ENCODE peak calls at places on chromosomes 5 and 9, in five cellular contexts. L is CD4-positive, alpha-beta memory T cell; O is neural progenitor cell; S is stomach; Q is foreskin keratinocyte. R is an unnamed sample.

GRCh38 chr9:93136011-93136440 is 2.0 kb upstream of the NINJ1 start:
- DNase-seq in L (no peak), O (no peak), S (no peak), Q (no peak), R (no peak)

GRCh38 chr5:61200582-61201155 is 38.4 kb upstream of the SMIM15 start:
- DNase-seq in S (no peak), O (no peak), Q (no peak), L (no peak), R (no peak)

GRCh38 chr9:73133042-73133651 is 18.5 kb upstream of the ANXA1 start:
- DNase-seq in S (no peak), L (no peak), Q (no peak), O (no peak), R (no peak)

GRCh38 chr5:142621227-142621626 is 64.7 kb downstream of the FGF1 start:
- DNase-seq in Q (peak; percentile 68), L (no peak), O (no peak), S (no peak), R (no peak)

GRCh38 chr9:121992571-121993212 is 100.4 kb downstream of the TTLL11 start:
- DNase-seq in L (peak; percentile 41), S (peak; percentile 67), Q (peak; percentile 58), O (peak; percentile 91), R (peak; percentile 61)

GRCh38 chr5:142206801-142207200 is 98.2 kb downstream of the NDFIP1 start:
- DNase-seq in O (no peak), S (no peak), L (no peak), Q (no peak), R (no peak)

GRCh38 chr5:126732716-126733115 is 44.2 kb upstream of the LMNB1 start:
- DNase-seq in O (no peak), Q (no peak), S (no peak), L (no peak), R (no peak)

GRCh38 chr9:74935008-74935407 is 17.7 kb downstream of the C9orf40 start:
- DNase-seq in Q (no peak), L (no peak), S (no peak), O (no peak), R (no peak)

GRCh38 chr9:113350937-113351336 is 1.6 kb downstream of the BSPRY start:
- DNase-seq in L (no peak), S (no peak), O (no peak), Q (no peak), R (no peak)

GRCh38 chr5:56037531-56038010 is 42.8 kb upstream of the IL6ST start:
- DNase-seq in O (no peak), S (no peak), Q (no peak), L (no peak), R (no peak)

GRCh38 chr5:54930736-54931135 is 54.7 kb downstream of the ESM1 start:
- DNase-seq in Q (no peak), L (no peak), O (no peak), S (no peak), R (no peak)

GRCh38 chr9:128575469-128575868 is 23.1 kb downstream of the SPTAN1 start:
- DNase-seq in S (no peak), L (no peak), Q (no peak), O (no peak), R (no peak)

GRCh38 chr9:100108572-100108971 is 9.5 kb downstream of the INVS start:
- DNase-seq in S (no peak), O (no peak), Q (no peak), L (no peak), R (no peak)

GRCh38 chr9:112380771-112381181 is 868 bp downstream of the HSDL2 start:
- DNase-seq in L (peak; percentile 6), O (no peak), Q (peak; percentile 52), S (no peak), R (no peak)

GRCh38 chr5:69467442-69468225 is 25.0 kb upstream of the OCLN start:
- DNase-seq in O (no peak), S (no peak), L (no peak), Q (no peak), R (no peak)

GRCh38 chr5:124996764-124997077 is 250.3 kb upstream of the ZNF608 start:
- DNase-seq in Q (no peak), S (no peak), O (peak; percentile 85), L (no peak), R (no peak)

GRCh38 chr9:10268500-10269485 is 344.0 kb downstream of the PTPRD start:
- DNase-seq in O (peak; percentile 72), L (no peak), S (peak; percentile 53), Q (peak; percentile 73), R (no peak)

GRCh38 chr9:471320-471719 is 256.7 kb downstream of the DOCK8 start:
- DNase-seq in L (no peak), S (no peak), O (no peak), Q (no peak), R (no peak)

GRCh38 chr5:80109549-80110478 is 74.7 kb downstream of the THBS4 start:
- DNase-seq in O (peak; percentile 44), S (no peak), L (no peak), Q (no peak), R (no peak)

GRCh38 chr9:106023455-106023854 is 329.1 kb downstream of the TMEM38B start:
- DNase-seq in L (no peak), O (no peak), S (no peak), Q (no peak), R (no peak)

GRCh38 chr5:36889264-36889663 is 12.7 kb downstream of the NIPBL start:
- DNase-seq in L (no peak), O (no peak), Q (no peak), S (no peak), R (no peak)

GRCh38 chr5:88785396-88786216 is 97.4 kb downstream of the MEF2C start:
- DNase-seq in Q (peak; percentile 96), O (peak; percentile 9), L (no peak), S (no peak), R (no peak)

GRCh38 chr9:12702160-12702758 is 9.1 kb downstream of the TYRP1 start:
- DNase-seq in Q (peak; percentile 23), S (no peak), L (no peak), O (peak; percentile 80), R (no peak)

GRCh38 chr5:65811004-65811403 is 89.0 kb downstream of the NLN start:
- DNase-seq in Q (peak; percentile 52), S (no peak), L (no peak), O (no peak), R (no peak)

GRCh38 chr5:74310967-74311930 is 329.3 kb downstream of the ENC1 start:
- DNase-seq in S (no peak), Q (no peak), O (no peak), L (no peak), R (no peak)

GRCh38 chr5:158435161-158435616 is 576.2 kb upstream of the CLINT1 start:
- DNase-seq in L (peak; percentile 14), O (no peak), S (no peak), Q (peak; percentile 55), R (no peak)

GRCh38 chr9:133568186-133568585 is 33.7 kb downstream of the ADAMTSL2 start:
- DNase-seq in S (no peak), Q (no peak), O (no peak), L (no peak), R (no peak)

GRCh38 chr5:81751836-81752643 is 1.1 kb upstream of the SSBP2 start:
- DNase-seq in L (peak; percentile 8), Q (peak; percentile 22), S (peak; percentile 30), O (peak; percentile 75), R (no peak)
- H3K4me1 ChIP-seq in L (peaks cover 20% of the 10 kb centered on the region), Q (peaks cover 22% of the 10 kb centered on the region), S (peaks cover 56% of the 10 kb centered on the region), O (peaks cover 75% of the 10 kb centered on the region), R (peaks cover 17% of the 10 kb centered on the region)

GRCh38 chr5:4018007-4018406 is 422.4 kb downstream of the IRX1 start:
- DNase-seq in O (no peak), L (no peak), Q (no peak), S (no peak), R (no peak)
- H3K4me1 ChIP-seq in O (peaks cover 10% of the 10 kb centered on the region), L (no peaks in the 10 kb centered on the region), Q (peaks cover 9% of the 10 kb centered on the region), S (peaks cover 16% of the 10 kb centered on the region), R (no peaks in the 10 kb centered on the region)

DNA sequence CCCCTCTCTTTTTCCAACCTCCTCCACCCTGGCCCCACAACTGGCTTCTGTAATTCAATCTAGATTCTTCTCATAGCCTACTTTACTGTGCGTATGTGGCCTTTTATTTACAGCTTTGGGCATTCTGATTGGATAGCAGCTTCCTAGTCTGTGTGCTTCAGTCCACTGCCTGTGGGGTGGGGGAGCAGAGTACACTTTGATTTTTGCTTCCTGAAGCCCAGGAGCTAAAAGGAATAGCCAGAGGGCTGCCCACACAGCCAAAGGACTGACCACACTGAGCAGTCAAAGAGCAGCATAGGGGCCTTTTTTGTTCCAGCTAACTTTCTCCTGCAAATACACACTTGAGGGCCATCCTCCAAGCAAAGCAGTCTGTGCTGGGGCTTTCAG is 30.5 kb downstream of the RUSC2 start:
- DNase-seq in S (no peak), O (no peak), Q (no peak), L (no peak), R (no peak)
- H3K4me1 ChIP-seq in S (peaks cover 85% of the 10 kb centered on the region), O (peaks cover 35% of the 10 kb centered on the region), Q (peaks cover 42% of the 10 kb centered on the region), L (no peaks in the 10 kb centered on the region), R (no peaks in the 10 kb centered on the region)

GRCh38 chr9:137273616-137274320 is 3.8 kb upstream of the TOR4A start:
- DNase-seq in Q (peak; percentile 61), O (no peak), S (peak; percentile 60), L (no peak), R (no peak)
- H3K4me1 ChIP-seq in Q (peaks cover 6% of the 10 kb centered on the region), O (peaks cover 21% of the 10 kb centered on the region), S (peaks cover 97% of the 10 kb centered on the region), L (peaks cover 22% of the 10 kb centered on the region), R (peaks cover 38% of the 10 kb centered on the region)

GRCh38 chr5:139698461-139699146 is 50.5 kb downstream of the CXXC5 start:
- DNase-seq in L (no peak), Q (no peak), S (peak; percentile 87), O (peak; percentile 91), R (peak; percentile 25)

GRCh38 chr5:139695183-139695573 is 47.0 kb downstream of the CXXC5 start:
- DNase-seq in O (no peak), Q (no peak), S (no peak), L (no peak), R (no peak)

GRCh38 chr5:139694556-139695182 is 46.5 kb downstream of the CXXC5 start:
- DNase-seq in L (no peak), Q (no peak), S (no peak), O (no peak), R (no peak)

GRCh38 chr5:139696894-139697658 is 48.9 kb downstream of the CXXC5 start:
- DNase-seq in Q (no peak), O (peak; percentile 76), S (peak; percentile 63), L (no peak), R (no peak)

GRCh38 chr5:139696167-139696893 is 48.2 kb downstream of the CXXC5 start:
- DNase-seq in O (no peak), L (no peak), S (no peak), Q (no peak), R (no peak)
- H3K4me1 ChIP-seq in O (peaks cover 50% of the 10 kb centered on the region), L (peaks cover 8% of the 10 kb centered on the region), S (peaks cover 63% of the 10 kb centered on the region), Q (no peaks in the 10 kb centered on the region), R (peaks cover 30% of the 10 kb centered on the region)

DNA sequence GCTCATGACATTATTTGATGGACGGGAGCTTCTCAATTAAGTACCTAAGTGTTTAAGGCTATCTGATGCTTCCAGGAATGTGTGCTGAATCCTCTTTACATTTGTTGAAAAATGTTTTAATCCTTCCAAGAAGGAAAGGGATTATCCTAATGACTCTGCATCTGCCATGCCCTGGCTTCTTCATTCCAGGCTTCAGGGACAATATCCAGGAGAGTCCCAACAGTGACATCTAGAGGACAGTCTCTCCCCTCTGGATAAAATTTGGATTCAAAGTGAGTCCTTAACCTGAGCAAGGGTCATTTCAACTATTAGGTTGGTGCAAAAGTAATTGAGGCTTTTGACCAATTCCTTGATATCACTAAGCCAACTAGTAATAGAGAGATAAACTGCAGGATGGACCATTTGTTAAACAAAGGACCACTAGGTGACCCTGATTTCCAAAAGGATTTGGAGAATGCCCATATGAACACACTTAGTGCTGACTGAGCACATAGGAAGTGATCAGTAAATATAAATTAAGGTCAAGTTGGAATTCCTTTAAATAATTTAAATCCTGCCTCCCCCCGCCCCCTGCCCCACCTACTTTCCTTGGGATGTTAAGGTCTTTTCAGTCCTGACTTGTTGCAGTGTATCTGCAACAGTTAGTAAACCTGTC is 19.1 kb downstream of the TNFSF8 start:
- DNase-seq in Q (peak; percentile 51), S (no peak), L (no peak), O (peak; percentile 85), R (no peak)
- H3K4me1 ChIP-seq in Q (peaks cover 25% of the 10 kb centered on the region), S (peaks cover 7% of the 10 kb centered on the region), L (peaks cover 92% of the 10 kb centered on the region), O (no peaks in the 10 kb centered on the region), R (peaks cover 63% of the 10 kb centered on the region)